ENCODE peak calls at places on chromosomes 13 and 19, in five cellular contexts. F is K562, L is A549, K is HEK293T, M is GM12878. O is an unnamed sample.
A peak's percentile ranks its signal among the peaks of the same experiment; 100 is the strongest.

GRCh38 chr19:7533925-7534480 is 1.5 kb upstream of the PNPLA6 start:
- DNase-seq in L (peak; percentile 88), K (peak; percentile 87), F (peak; percentile 81), M (peak; percentile 37), O (peak; percentile 85)

GRCh38 chr19:11995174-11995573 is 30.3 kb downstream of the ZNF763 start:
- DNase-seq in K (no peak), M (no peak), L (no peak), F (peak; percentile 11), O (peak; percentile 51)

GRCh38 chr13:110308377-110309158 is 1.5 kb downstream of the COL4A2 start:
- DNase-seq in M (no peak), L (peak; percentile 24), F (no peak), K (no peak), O (no peak)

GRCh38 chr19:22530042-22530441 is 104.1 kb upstream of the ZNF492 start:
- DNase-seq in L (no peak), F (no peak), M (no peak), K (no peak), O (no peak)

GRCh38 chr13:101917475-101917810 is 465.0 kb downstream of the ITGBL1 start:
- DNase-seq in F (no peak), M (no peak), L (no peak), K (no peak), O (no peak)

GRCh38 chr19:46297700-46298476 is 1.0 kb downstream of the HIF3A start:
- DNase-seq in M (no peak), L (no peak), K (no peak), F (peak; percentile 55), O (no peak)

GRCh38 chr13:109941951-109942350 is 155.6 kb upstream of the IRS2 start:
- DNase-seq in L (no peak), F (no peak), M (no peak), K (no peak), O (peak; percentile 48)

GRCh38 chr13:114282143-114282685 is 813 bp downstream of the UPF3A start:
- DNase-seq in K (peak; percentile 35), M (peak; percentile 23), F (peak; percentile 61), L (peak; percentile 71), O (peak; percentile 65)

GRCh38 chr13:75581874-75582640 is 32.5 kb downstream of the UCHL3 start:
- DNase-seq in F (no peak), L (no peak), K (no peak), M (no peak), O (peak; percentile 18)

GRCh38 chr13:33633701-33634525 is 184.0 kb upstream of the RFC3 start:
- DNase-seq in F (no peak), M (no peak), K (no peak), L (peak; percentile 30), O (peak; percentile 40)

GRCh38 chr13:28358673-28359072 is 136.3 kb downstream of the FLT1 start:
- DNase-seq in F (no peak), L (no peak), K (no peak), M (no peak), O (no peak)

GRCh38 chr19:31140717-31141116 is 208.5 kb downstream of the TSHZ3 start:
- DNase-seq in L (peak; percentile 17), M (no peak), F (no peak), K (no peak), O (peak; percentile 55)

GRCh38 chr13:48773531-48774275 is 120.0 kb downstream of the CYSLTR2 start:
- DNase-seq in K (no peak), M (no peak), L (no peak), F (no peak), O (peak; percentile 50)

DNA sequence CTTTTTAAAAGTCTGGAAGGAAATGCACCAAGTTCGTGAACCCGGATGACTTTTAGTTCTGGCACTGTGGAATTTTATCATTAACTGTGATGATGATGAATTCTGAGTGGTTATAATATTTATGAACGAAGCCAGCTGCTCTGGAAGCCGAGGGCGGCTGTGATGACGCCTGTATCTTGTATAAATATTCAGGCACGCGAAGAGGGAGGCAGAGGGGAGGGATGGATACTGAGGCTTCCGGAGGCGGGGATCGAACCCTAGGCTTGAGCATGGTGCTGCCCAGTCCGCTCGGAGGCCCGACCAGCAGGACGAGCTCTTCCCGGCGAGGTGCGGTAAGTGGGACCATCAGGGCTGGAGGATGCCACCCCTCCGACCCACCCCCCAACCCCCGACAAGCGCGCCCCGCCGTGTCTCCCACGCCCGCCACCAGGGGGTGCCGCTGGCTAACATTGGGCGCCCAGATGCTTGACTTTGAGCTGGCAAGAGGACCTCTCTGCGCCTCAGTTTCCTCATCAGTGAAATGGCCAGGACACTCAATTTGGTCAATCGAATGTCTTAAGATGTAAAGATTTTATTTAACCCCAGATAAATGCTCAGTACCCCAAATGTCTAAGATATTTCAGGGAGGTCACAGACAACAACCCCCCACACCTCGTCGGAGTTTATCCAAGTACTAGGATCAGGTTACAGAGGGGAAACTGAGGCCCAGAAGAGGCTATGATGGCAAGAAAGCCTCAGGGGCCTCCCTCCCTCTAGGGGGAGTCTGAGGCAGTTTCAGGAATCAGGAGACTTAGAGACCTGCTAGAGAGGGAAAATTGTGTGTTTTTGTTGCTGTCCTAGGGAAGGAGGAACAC is 4.5 kb upstream of the RAB3A start:
- DNase-seq in L (peak; percentile 63), F (peak; percentile 73), M (no peak), K (peak; percentile 53), O (peak; percentile 94)
- TF ChIP-seq BHLHE40 in L (no peak), F (peak; percentile 32), M (no peak), K (no peak), O (peak; percentile 47)

GRCh38 chr19:16722591-16722990 is 2.9 kb downstream of the NWD1 start:
- DNase-seq in F (no peak), L (no peak), K (no peak), M (no peak), O (no peak)

DNA sequence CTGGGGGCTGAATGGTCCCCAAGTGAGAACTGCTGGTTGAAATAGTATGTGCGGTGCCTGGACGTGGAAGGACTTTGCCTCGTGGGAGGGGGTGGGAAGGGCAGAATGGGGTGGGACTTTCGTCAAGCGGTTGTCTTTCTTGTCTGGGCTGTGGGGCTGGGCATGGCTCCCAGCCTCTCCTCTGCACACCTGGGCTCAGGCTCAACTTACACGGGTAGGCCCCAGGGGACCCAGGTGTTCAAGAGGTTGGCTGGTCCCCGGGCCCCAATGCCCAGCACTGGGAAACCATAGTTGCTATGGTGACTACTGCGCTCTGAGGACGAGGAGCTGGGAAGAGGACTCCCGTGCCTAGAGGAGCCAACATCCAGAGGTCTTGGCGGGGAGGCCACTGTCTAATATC is 7.3 kb downstream of the NWD1 start:
- DNase-seq in L (no peak), M (no peak), K (no peak), F (no peak), O (no peak)
- TF ChIP-seq BHLHE40 in L (no peak), M (no peak), K (no peak), F (no peak), O (no peak)

GRCh38 chr13:37131092-37131491 is 25.6 kb upstream of the CSNK1A1L start:
- DNase-seq in K (no peak), L (no peak), M (no peak), F (no peak), O (no peak)

GRCh38 chr13:37132211-37132610 is 26.7 kb upstream of the CSNK1A1L start:
- DNase-seq in K (no peak), L (no peak), M (no peak), F (no peak), O (no peak)

GRCh38 chr13:37129867-37130266 is 24.4 kb upstream of the CSNK1A1L start:
- DNase-seq in M (no peak), L (no peak), F (no peak), K (no peak), O (no peak)

GRCh38 chr13:37127706-37128241 is 22.3 kb upstream of the CSNK1A1L start:
- DNase-seq in M (no peak), L (no peak), F (no peak), K (no peak), O (peak; percentile 94)
- TF ChIP-seq BHLHE40 in M (no peak), L (no peak), F (no peak), K (no peak), O (no peak)

GRCh38 chr13:44219808-44220544 is 153.6 kb upstream of the SERP2 start:
- DNase-seq in M (no peak), F (no peak), K (no peak), L (peak; percentile 58), O (peak; percentile 93)
- TF ChIP-seq BHLHE40 in M (no peak), F (no peak), K (no peak), L (no peak), O (peak; percentile 71)

GRCh38 chr13:71864981-71865857 is 1.8 kb downstream of the DACH1 start:
- DNase-seq in F (no peak), M (no peak), K (peak; percentile 46), L (no peak), O (no peak)
- TF ChIP-seq BHLHE40 in F (no peak), M (no peak), K (no peak), L (no peak), O (no peak)

GRCh38 chr19:43798546-43799409 is 3.5 kb downstream of the LYPD5 start:
- DNase-seq in F (peak; percentile 81), M (no peak), L (peak; percentile 30), K (no peak), O (no peak)

GRCh38 chr19:43798026-43798545 is 4.2 kb downstream of the LYPD5 start:
- DNase-seq in F (no peak), K (no peak), M (no peak), L (no peak), O (no peak)

GRCh38 chr19:43799502-43800142 is 2.6 kb downstream of the LYPD5 start:
- DNase-seq in L (no peak), K (no peak), F (no peak), M (no peak), O (no peak)

GRCh38 chr19:43804443-43804842 is 2.2 kb upstream of the LYPD5 start:
- DNase-seq in F (no peak), L (no peak), K (no peak), M (no peak), O (no peak)

GRCh38 chr19:43802216-43802951 is at the start of gene LYPD5:
- DNase-seq in K (no peak), L (no peak), M (no peak), F (no peak), O (no peak)
- TF ChIP-seq BHLHE40 in K (no peak), L (no peak), M (no peak), F (no peak), O (no peak)

GRCh38 chr13:44857061-44857460 is 132.2 kb downstream of the NUFIP1 start:
- DNase-seq in K (no peak), F (no peak), L (no peak), M (no peak), O (no peak)
- TF ChIP-seq BHLHE40 in K (no peak), F (no peak), L (no peak), M (no peak), O (no peak)